ENCODE peak calls at places on chromosomes 7 and 10, in ten cellular contexts. One of them, this sample, is unnamed.

GRCh38 chr10:102814456-102814871 is 22.7 kb downstream of the CYP17A1 start:
- DNase-seq in ureter: no peak
- DNase-seq in NCI-H446 treated with DMSO at 0.1 percent for 48 hours: no peak
- DNase-seq in ovary: peak
- DNase-seq in NCI-H460: no peak
- DNase-seq in IMR-90: peak
- DNase-seq in GM10248: no peak
- DNase-seq in stimulated activated CD4-positive, alpha-beta T cell treated with anti-CD3 and anti-CD28 coated beads, Interleukin-4, amount 100 ng/mL, for 48 hours: no peak
- DNase-seq in pancreas: no peak
- DNase-seq in astrocyte of the spinal cord: peak
- DNase-seq in this sample: no peak

GRCh38 chr7:13990319-13990983 is 985 bp upstream of the ETV1 start:
- DNase-seq in pancreas: peak
- DNase-seq in GM10248: peak
- DNase-seq in NCI-H446 treated with DMSO at 0.1 percent for 48 hours: peak
- DNase-seq in ovary: peak
- DNase-seq in astrocyte of the spinal cord: peak
- DNase-seq in stimulated activated CD4-positive, alpha-beta T cell treated with anti-CD3 and anti-CD28 coated beads, Interleukin-4, amount 100 ng/mL, for 48 hours: peak
- DNase-seq in IMR-90: peak
- DNase-seq in ureter: no peak
- DNase-seq in NCI-H460: peak
- DNase-seq in this sample: peak

GRCh38 chr7:37141742-37142141 is 306.9 kb downstream of the ELMO1 start:
- DNase-seq in NCI-H460: no peak
- DNase-seq in stimulated activated CD4-positive, alpha-beta T cell treated with anti-CD3 and anti-CD28 coated beads, Interleukin-4, amount 100 ng/mL, for 48 hours: no peak
- DNase-seq in pancreas: no peak
- DNase-seq in ureter: no peak
- DNase-seq in ovary: no peak
- DNase-seq in NCI-H446 treated with DMSO at 0.1 percent for 48 hours: no peak
- DNase-seq in IMR-90: no peak
- DNase-seq in GM10248: no peak
- DNase-seq in astrocyte of the spinal cord: no peak
- DNase-seq in this sample: no peak

GRCh38 chr7:129925416-129926002 is 27.3 kb downstream of the UBE2H start:
- DNase-seq in NCI-H446 treated with DMSO at 0.1 percent for 48 hours: no peak
- DNase-seq in ureter: no peak
- DNase-seq in astrocyte of the spinal cord: peak
- DNase-seq in stimulated activated CD4-positive, alpha-beta T cell treated with anti-CD3 and anti-CD28 coated beads, Interleukin-4, amount 100 ng/mL, for 48 hours: no peak
- DNase-seq in NCI-H460: no peak
- DNase-seq in GM10248: no peak
- DNase-seq in IMR-90: peak
- DNase-seq in pancreas: no peak
- DNase-seq in ovary: no peak
- DNase-seq in this sample: no peak

GRCh38 chr10:69070951-69071350 is 17.0 kb upstream of the SRGN start:
- DNase-seq in stimulated activated CD4-positive, alpha-beta T cell treated with anti-CD3 and anti-CD28 coated beads, Interleukin-4, amount 100 ng/mL, for 48 hours: no peak
- DNase-seq in astrocyte of the spinal cord: no peak
- DNase-seq in pancreas: no peak
- DNase-seq in NCI-H460: no peak
- DNase-seq in ovary: no peak
- DNase-seq in GM10248: no peak
- DNase-seq in IMR-90: no peak
- DNase-seq in ureter: no peak
- DNase-seq in NCI-H446 treated with DMSO at 0.1 percent for 48 hours: no peak
- DNase-seq in this sample: no peak

GRCh38 chr7:136171233-136171632 is 194.1 kb upstream of the MTPN start:
- DNase-seq in pancreas: no peak
- DNase-seq in ureter: no peak
- DNase-seq in NCI-H446 treated with DMSO at 0.1 percent for 48 hours: no peak
- DNase-seq in ovary: no peak
- DNase-seq in IMR-90: no peak
- DNase-seq in stimulated activated CD4-positive, alpha-beta T cell treated with anti-CD3 and anti-CD28 coated beads, Interleukin-4, amount 100 ng/mL, for 48 hours: no peak
- DNase-seq in NCI-H460: no peak
- DNase-seq in astrocyte of the spinal cord: no peak
- DNase-seq in GM10248: no peak
- DNase-seq in this sample: no peak

GRCh38 chr10:14293516-14293915 is 37.2 kb downstream of the FRMD4A start:
- DNase-seq in ureter: no peak
- DNase-seq in NCI-H460: no peak
- DNase-seq in GM10248: no peak
- DNase-seq in IMR-90: peak
- DNase-seq in pancreas: no peak
- DNase-seq in NCI-H446 treated with DMSO at 0.1 percent for 48 hours: no peak
- DNase-seq in ovary: no peak
- DNase-seq in stimulated activated CD4-positive, alpha-beta T cell treated with anti-CD3 and anti-CD28 coated beads, Interleukin-4, amount 100 ng/mL, for 48 hours: no peak
- DNase-seq in astrocyte of the spinal cord: no peak
- DNase-seq in this sample: no peak

GRCh38 chr7:37234928-37235327 is 213.7 kb downstream of the ELMO1 start:
- DNase-seq in NCI-H446 treated with DMSO at 0.1 percent for 48 hours: no peak
- DNase-seq in stimulated activated CD4-positive, alpha-beta T cell treated with anti-CD3 and anti-CD28 coated beads, Interleukin-4, amount 100 ng/mL, for 48 hours: no peak
- DNase-seq in IMR-90: no peak
- DNase-seq in astrocyte of the spinal cord: no peak
- DNase-seq in GM10248: no peak
- DNase-seq in ureter: no peak
- DNase-seq in NCI-H460: peak
- DNase-seq in pancreas: no peak
- DNase-seq in ovary: no peak
- DNase-seq in this sample: no peak

GRCh38 chr7:43752411-43752810 is 6.1 kb upstream of the BLVRA start:
- DNase-seq in stimulated activated CD4-positive, alpha-beta T cell treated with anti-CD3 and anti-CD28 coated beads, Interleukin-4, amount 100 ng/mL, for 48 hours: no peak
- DNase-seq in GM10248: no peak
- DNase-seq in NCI-H460: no peak
- DNase-seq in ureter: no peak
- DNase-seq in ovary: no peak
- DNase-seq in astrocyte of the spinal cord: no peak
- DNase-seq in pancreas: no peak
- DNase-seq in IMR-90: no peak
- DNase-seq in NCI-H446 treated with DMSO at 0.1 percent for 48 hours: no peak
- DNase-seq in this sample: no peak

GRCh38 chr7:118753464-118753863 is 529.0 kb downstream of the ANKRD7 start:
- DNase-seq in ureter: no peak
- DNase-seq in GM10248: no peak
- DNase-seq in IMR-90: no peak
- DNase-seq in NCI-H460: no peak
- DNase-seq in astrocyte of the spinal cord: no peak
- DNase-seq in ovary: no peak
- DNase-seq in NCI-H446 treated with DMSO at 0.1 percent for 48 hours: peak
- DNase-seq in pancreas: no peak
- DNase-seq in stimulated activated CD4-positive, alpha-beta T cell treated with anti-CD3 and anti-CD28 coated beads, Interleukin-4, amount 100 ng/mL, for 48 hours: no peak
- DNase-seq in this sample: no peak

GRCh38 chr10:89003344-89003743 is 12.7 kb downstream of the FAS start:
- DNase-seq in NCI-H446 treated with DMSO at 0.1 percent for 48 hours: no peak
- DNase-seq in stimulated activated CD4-positive, alpha-beta T cell treated with anti-CD3 and anti-CD28 coated beads, Interleukin-4, amount 100 ng/mL, for 48 hours: no peak
- DNase-seq in NCI-H460: no peak
- DNase-seq in ureter: no peak
- DNase-seq in IMR-90: peak
- DNase-seq in GM10248: no peak
- DNase-seq in pancreas: no peak
- DNase-seq in astrocyte of the spinal cord: no peak
- DNase-seq in ovary: no peak
- DNase-seq in this sample: no peak

GRCh38 chr10:114576132-114576487 is 82.0 kb downstream of the ABLIM1 start:
- DNase-seq in stimulated activated CD4-positive, alpha-beta T cell treated with anti-CD3 and anti-CD28 coated beads, Interleukin-4, amount 100 ng/mL, for 48 hours: no peak
- DNase-seq in ureter: no peak
- DNase-seq in ovary: no peak
- DNase-seq in GM10248: no peak
- DNase-seq in NCI-H460: no peak
- DNase-seq in astrocyte of the spinal cord: no peak
- DNase-seq in IMR-90: no peak
- DNase-seq in NCI-H446 treated with DMSO at 0.1 percent for 48 hours: peak
- DNase-seq in pancreas: no peak
- DNase-seq in this sample: no peak

GRCh38 chr7:3867847-3868246 is 566.8 kb downstream of the SDK1 start:
- DNase-seq in NCI-H446 treated with DMSO at 0.1 percent for 48 hours: no peak
- DNase-seq in astrocyte of the spinal cord: no peak
- DNase-seq in IMR-90: peak
- DNase-seq in GM10248: no peak
- DNase-seq in ovary: no peak
- DNase-seq in pancreas: no peak
- DNase-seq in stimulated activated CD4-positive, alpha-beta T cell treated with anti-CD3 and anti-CD28 coated beads, Interleukin-4, amount 100 ng/mL, for 48 hours: no peak
- DNase-seq in NCI-H460: no peak
- DNase-seq in ureter: no peak
- DNase-seq in this sample: no peak

GRCh38 chr10:121154846-121155245 is 303.7 kb downstream of the WDR11 start:
- DNase-seq in ovary: no peak
- DNase-seq in GM10248: no peak
- DNase-seq in NCI-H446 treated with DMSO at 0.1 percent for 48 hours: no peak
- DNase-seq in ureter: no peak
- DNase-seq in NCI-H460: no peak
- DNase-seq in stimulated activated CD4-positive, alpha-beta T cell treated with anti-CD3 and anti-CD28 coated beads, Interleukin-4, amount 100 ng/mL, for 48 hours: no peak
- DNase-seq in astrocyte of the spinal cord: peak
- DNase-seq in IMR-90: no peak
- DNase-seq in pancreas: no peak
- DNase-seq in this sample: no peak

GRCh38 chr10:102511562-102512274 is 7.9 kb downstream of the SUFU start:
- DNase-seq in ovary: no peak
- DNase-seq in NCI-H460: no peak
- DNase-seq in GM10248: peak
- DNase-seq in stimulated activated CD4-positive, alpha-beta T cell treated with anti-CD3 and anti-CD28 coated beads, Interleukin-4, amount 100 ng/mL, for 48 hours: no peak
- DNase-seq in astrocyte of the spinal cord: no peak
- DNase-seq in NCI-H446 treated with DMSO at 0.1 percent for 48 hours: no peak
- DNase-seq in ureter: no peak
- DNase-seq in IMR-90: no peak
- DNase-seq in pancreas: no peak
- DNase-seq in this sample: peak

GRCh38 chr10:78502208-78502943 is 468.7 kb downstream of the RPS24 start:
- DNase-seq in IMR-90: peak
- DNase-seq in GM10248: no peak
- DNase-seq in ovary: no peak
- DNase-seq in NCI-H460: no peak
- DNase-seq in astrocyte of the spinal cord: peak
- DNase-seq in ureter: no peak
- DNase-seq in stimulated activated CD4-positive, alpha-beta T cell treated with anti-CD3 and anti-CD28 coated beads, Interleukin-4, amount 100 ng/mL, for 48 hours: no peak
- DNase-seq in NCI-H446 treated with DMSO at 0.1 percent for 48 hours: no peak
- DNase-seq in pancreas: no peak
- DNase-seq in this sample: no peak

GRCh38 chr10:86226016-86226415 is 140.6 kb downstream of the GRID1 start:
- DNase-seq in GM10248: no peak
- DNase-seq in ovary: no peak
- DNase-seq in stimulated activated CD4-positive, alpha-beta T cell treated with anti-CD3 and anti-CD28 coated beads, Interleukin-4, amount 100 ng/mL, for 48 hours: no peak
- DNase-seq in NCI-H446 treated with DMSO at 0.1 percent for 48 hours: no peak
- DNase-seq in pancreas: no peak
- DNase-seq in NCI-H460: no peak
- DNase-seq in ureter: no peak
- DNase-seq in astrocyte of the spinal cord: no peak
- DNase-seq in IMR-90: no peak
- DNase-seq in this sample: no peak

GRCh38 chr7:16028103-16028502 is 341.6 kb upstream of the MEOX2 start:
- DNase-seq in ureter: no peak
- DNase-seq in pancreas: no peak
- DNase-seq in stimulated activated CD4-positive, alpha-beta T cell treated with anti-CD3 and anti-CD28 coated beads, Interleukin-4, amount 100 ng/mL, for 48 hours: no peak
- DNase-seq in NCI-H446 treated with DMSO at 0.1 percent for 48 hours: no peak
- DNase-seq in IMR-90: peak
- DNase-seq in astrocyte of the spinal cord: peak
- DNase-seq in NCI-H460: no peak
- DNase-seq in ovary: no peak
- DNase-seq in GM10248: no peak
- DNase-seq in this sample: no peak

GRCh38 chr10:29435809-29436501 is 147.1 kb downstream of the LYZL1 start:
- DNase-seq in GM10248: no peak
- DNase-seq in NCI-H446 treated with DMSO at 0.1 percent for 48 hours: no peak
- DNase-seq in ureter: no peak
- DNase-seq in pancreas: no peak
- DNase-seq in stimulated activated CD4-positive, alpha-beta T cell treated with anti-CD3 and anti-CD28 coated beads, Interleukin-4, amount 100 ng/mL, for 48 hours: no peak
- DNase-seq in astrocyte of the spinal cord: peak
- DNase-seq in IMR-90: peak
- DNase-seq in ovary: no peak
- DNase-seq in NCI-H460: no peak
- DNase-seq in this sample: no peak

GRCh38 chr7:18086165-18087030 is 58.8 kb upstream of the PRPS1L1 start:
- DNase-seq in NCI-H460: no peak
- DNase-seq in IMR-90: no peak
- DNase-seq in ureter: no peak
- DNase-seq in pancreas: no peak
- DNase-seq in ovary: no peak
- DNase-seq in stimulated activated CD4-positive, alpha-beta T cell treated with anti-CD3 and anti-CD28 coated beads, Interleukin-4, amount 100 ng/mL, for 48 hours: no peak
- DNase-seq in GM10248: peak
- DNase-seq in NCI-H446 treated with DMSO at 0.1 percent for 48 hours: no peak
- DNase-seq in astrocyte of the spinal cord: no peak
- DNase-seq in this sample: peak

GRCh38 chr7:147182859-147183258 is 1066.3 kb downstream of the CNTNAP2 start:
- DNase-seq in IMR-90: peak
- DNase-seq in ovary: no peak
- DNase-seq in pancreas: no peak
- DNase-seq in astrocyte of the spinal cord: no peak
- DNase-seq in ureter: no peak
- DNase-seq in GM10248: no peak
- DNase-seq in NCI-H460: no peak
- DNase-seq in stimulated activated CD4-positive, alpha-beta T cell treated with anti-CD3 and anti-CD28 coated beads, Interleukin-4, amount 100 ng/mL, for 48 hours: no peak
- DNase-seq in NCI-H446 treated with DMSO at 0.1 percent for 48 hours: no peak
- DNase-seq in this sample: no peak

GRCh38 chr7:7920481-7920880 is 48.1 kb upstream of the GLCCI1 start:
- DNase-seq in IMR-90: no peak
- DNase-seq in ureter: no peak
- DNase-seq in pancreas: peak
- DNase-seq in ovary: no peak
- DNase-seq in stimulated activated CD4-positive, alpha-beta T cell treated with anti-CD3 and anti-CD28 coated beads, Interleukin-4, amount 100 ng/mL, for 48 hours: no peak
- DNase-seq in NCI-H446 treated with DMSO at 0.1 percent for 48 hours: no peak
- DNase-seq in GM10248: peak
- DNase-seq in astrocyte of the spinal cord: no peak
- DNase-seq in NCI-H460: no peak
- DNase-seq in this sample: peak

GRCh38 chr7:51182767-51183166 is 133.8 kb downstream of the COBL start:
- DNase-seq in IMR-90: no peak
- DNase-seq in astrocyte of the spinal cord: no peak
- DNase-seq in stimulated activated CD4-positive, alpha-beta T cell treated with anti-CD3 and anti-CD28 coated beads, Interleukin-4, amount 100 ng/mL, for 48 hours: no peak
- DNase-seq in NCI-H460: no peak
- DNase-seq in pancreas: no peak
- DNase-seq in ovary: peak
- DNase-seq in ureter: no peak
- DNase-seq in NCI-H446 treated with DMSO at 0.1 percent for 48 hours: no peak
- DNase-seq in GM10248: no peak
- DNase-seq in this sample: no peak

GRCh38 chr10:86688398-86688921 is 20.1 kb downstream of the LDB3 start:
- DNase-seq in GM10248: peak
- DNase-seq in pancreas: peak
- DNase-seq in ovary: peak
- DNase-seq in ureter: peak
- DNase-seq in astrocyte of the spinal cord: peak
- DNase-seq in IMR-90: peak
- DNase-seq in stimulated activated CD4-positive, alpha-beta T cell treated with anti-CD3 and anti-CD28 coated beads, Interleukin-4, amount 100 ng/mL, for 48 hours: peak
- DNase-seq in NCI-H460: peak
- DNase-seq in NCI-H446 treated with DMSO at 0.1 percent for 48 hours: peak
- DNase-seq in this sample: no peak

GRCh38 chr7:143005632-143006260 is 21.2 kb downstream of the OR9A2 start:
- DNase-seq in NCI-H446 treated with DMSO at 0.1 percent for 48 hours: no peak
- DNase-seq in pancreas: no peak
- DNase-seq in ureter: no peak
- DNase-seq in ovary: no peak
- DNase-seq in IMR-90: no peak
- DNase-seq in stimulated activated CD4-positive, alpha-beta T cell treated with anti-CD3 and anti-CD28 coated beads, Interleukin-4, amount 100 ng/mL, for 48 hours: no peak
- DNase-seq in astrocyte of the spinal cord: no peak
- DNase-seq in GM10248: no peak
- DNase-seq in NCI-H460: no peak
- DNase-seq in this sample: no peak

GRCh38 chr10:18233775-18234174 is 93.6 kb downstream of the CACNB2 start:
- DNase-seq in stimulated activated CD4-positive, alpha-beta T cell treated with anti-CD3 and anti-CD28 coated beads, Interleukin-4, amount 100 ng/mL, for 48 hours: no peak
- DNase-seq in ovary: peak
- DNase-seq in astrocyte of the spinal cord: no peak
- DNase-seq in pancreas: no peak
- DNase-seq in GM10248: no peak
- DNase-seq in NCI-H446 treated with DMSO at 0.1 percent for 48 hours: no peak
- DNase-seq in ureter: no peak
- DNase-seq in NCI-H460: no peak
- DNase-seq in IMR-90: no peak
- DNase-seq in this sample: no peak

GRCh38 chr10:132532784-132533560 is 4.6 kb upstream of the INPP5A start:
- DNase-seq in IMR-90: peak
- DNase-seq in pancreas: peak
- DNase-seq in GM10248: no peak
- DNase-seq in ovary: peak
- DNase-seq in ureter: no peak
- DNase-seq in NCI-H460: no peak
- DNase-seq in NCI-H446 treated with DMSO at 0.1 percent for 48 hours: no peak
- DNase-seq in stimulated activated CD4-positive, alpha-beta T cell treated with anti-CD3 and anti-CD28 coated beads, Interleukin-4, amount 100 ng/mL, for 48 hours: no peak
- DNase-seq in astrocyte of the spinal cord: peak
- DNase-seq in this sample: no peak

GRCh38 chr10:99672884-99673283 is 13.6 kb downstream of the ENTPD7 start:
- DNase-seq in GM10248: no peak
- DNase-seq in IMR-90: peak
- DNase-seq in NCI-H446 treated with DMSO at 0.1 percent for 48 hours: no peak
- DNase-seq in pancreas: no peak
- DNase-seq in ureter: no peak
- DNase-seq in stimulated activated CD4-positive, alpha-beta T cell treated with anti-CD3 and anti-CD28 coated beads, Interleukin-4, amount 100 ng/mL, for 48 hours: no peak
- DNase-seq in astrocyte of the spinal cord: peak
- DNase-seq in NCI-H460: no peak
- DNase-seq in ovary: no peak
- DNase-seq in this sample: no peak

This sample was measured in GM06990.